ENCODE peak calls at places on chromosomes 13 and 19, in five cellular contexts. One of them, this sample, is unnamed.
A peak's percentile ranks its signal among the peaks of the same experiment; 100 is the strongest.

GRCh38 chr19:35115538-35115951 is at the start of gene FXYD3:
- DNase-seq in left ventricle myocardium inferior: no peak
- DNase-seq in pancreas: no peak
- DNase-seq in neural progenitor cell: no peak
- DNase-seq in transverse colon: peak; percentile 86
- DNase-seq in this sample: peak; percentile 72

GRCh38 chr19:48770223-48770622 is 14.9 kb downstream of the FGF21 start:
- DNase-seq in left ventricle myocardium inferior: no peak
- DNase-seq in pancreas: no peak
- DNase-seq in neural progenitor cell: no peak
- DNase-seq in transverse colon: no peak
- DNase-seq in this sample: no peak

GRCh38 chr19:14085309-14085995 is at the start of gene C19orf67:
- DNase-seq in left ventricle myocardium inferior: no peak
- DNase-seq in pancreas: no peak
- DNase-seq in neural progenitor cell: peak; percentile 36
- DNase-seq in transverse colon: no peak
- DNase-seq in this sample: no peak

GRCh38 chr19:3401004-3401768 is 34.8 kb downstream of the NFIC start:
- DNase-seq in left ventricle myocardium inferior: no peak
- DNase-seq in pancreas: no peak
- DNase-seq in neural progenitor cell: no peak
- DNase-seq in transverse colon: no peak
- DNase-seq in this sample: peak; percentile 22

GRCh38 chr13:44758595-44759221 is 182.6 kb upstream of the TSC22D1 start:
- DNase-seq in left ventricle myocardium inferior: no peak
- DNase-seq in pancreas: no peak
- DNase-seq in neural progenitor cell: no peak
- DNase-seq in transverse colon: peak; percentile 20
- DNase-seq in this sample: peak; percentile 53

GRCh38 chr13:95137096-95137495 is 164.2 kb downstream of the ABCC4 start:
- DNase-seq in left ventricle myocardium inferior: no peak
- DNase-seq in pancreas: no peak
- DNase-seq in neural progenitor cell: no peak
- DNase-seq in transverse colon: no peak
- DNase-seq in this sample: no peak

GRCh38 chr13:29935309-29935981 is 85.0 kb upstream of the UBL3 start:
- DNase-seq in left ventricle myocardium inferior: no peak
- DNase-seq in pancreas: no peak
- DNase-seq in neural progenitor cell: no peak
- DNase-seq in transverse colon: peak; percentile 51
- DNase-seq in this sample: peak; percentile 63

GRCh38 chr13:76936736-76937135 is 11.6 kb upstream of the ACOD1 start:
- DNase-seq in left ventricle myocardium inferior: no peak
- DNase-seq in pancreas: no peak
- DNase-seq in neural progenitor cell: no peak
- DNase-seq in transverse colon: no peak
- DNase-seq in this sample: no peak

GRCh38 chr13:50225188-50226155 is 210.2 kb downstream of the KCNRG start:
- DNase-seq in left ventricle myocardium inferior: no peak
- DNase-seq in pancreas: no peak
- DNase-seq in neural progenitor cell: peak; percentile 32
- DNase-seq in transverse colon: no peak
- DNase-seq in this sample: no peak

GRCh38 chr19:41746593-41747227 is 8.6 kb upstream of the CEACAM6 start:
- DNase-seq in left ventricle myocardium inferior: no peak
- DNase-seq in pancreas: peak; percentile 62
- DNase-seq in neural progenitor cell: peak; percentile 31
- DNase-seq in transverse colon: peak; percentile 78
- DNase-seq in this sample: peak; percentile 81

GRCh38 chr13:110872034-110872767 is 42.7 kb downstream of the ANKRD10 start:
- DNase-seq in left ventricle myocardium inferior: no peak
- DNase-seq in pancreas: no peak
- DNase-seq in neural progenitor cell: no peak
- DNase-seq in transverse colon: no peak
- DNase-seq in this sample: no peak

GRCh38 chr13:80814541-80814940 is 473.6 kb upstream of the SPRY2 start:
- DNase-seq in left ventricle myocardium inferior: no peak
- DNase-seq in pancreas: no peak
- DNase-seq in neural progenitor cell: no peak
- DNase-seq in transverse colon: no peak
- DNase-seq in this sample: no peak

GRCh38 chr13:24076636-24077035 is 83.9 kb upstream of the SPATA13 start:
- DNase-seq in left ventricle myocardium inferior: no peak
- DNase-seq in pancreas: no peak
- DNase-seq in neural progenitor cell: no peak
- DNase-seq in transverse colon: no peak
- DNase-seq in this sample: no peak

GRCh38 chr13:46143239-46143701 is 38.4 kb upstream of the CPB2 start:
- DNase-seq in left ventricle myocardium inferior: no peak
- DNase-seq in pancreas: no peak
- DNase-seq in neural progenitor cell: no peak
- DNase-seq in transverse colon: no peak
- DNase-seq in this sample: peak; percentile 7

GRCh38 chr19:1130801-1131717 is 27.3 kb downstream of the GPX4 start:
- DNase-seq in left ventricle myocardium inferior: no peak
- DNase-seq in pancreas: no peak
- DNase-seq in neural progenitor cell: no peak
- DNase-seq in transverse colon: peak; percentile 70
- DNase-seq in this sample: peak; percentile 51

GRCh38 chr19:4208385-4209094 is 20.8 kb upstream of the EBI3 start:
- DNase-seq in left ventricle myocardium inferior: no peak
- DNase-seq in pancreas: no peak
- DNase-seq in neural progenitor cell: peak; percentile 54
- DNase-seq in transverse colon: peak; percentile 40
- DNase-seq in this sample: peak; percentile 71

GRCh38 chr13:40026741-40027140 is 371.3 kb downstream of the COG6 start:
- DNase-seq in left ventricle myocardium inferior: no peak
- DNase-seq in pancreas: no peak
- DNase-seq in neural progenitor cell: no peak
- DNase-seq in transverse colon: no peak
- DNase-seq in this sample: no peak

GRCh38 chr13:41356788-41357187 is 45.7 kb downstream of the NAA16 start:
- DNase-seq in left ventricle myocardium inferior: no peak
- DNase-seq in pancreas: no peak
- DNase-seq in neural progenitor cell: no peak
- DNase-seq in transverse colon: no peak
- DNase-seq in this sample: no peak

GRCh38 chr13:33277351-33277750 is 8.2 kb downstream of the STARD13 start:
- DNase-seq in left ventricle myocardium inferior: no peak
- DNase-seq in pancreas: no peak
- DNase-seq in neural progenitor cell: no peak
- DNase-seq in transverse colon: no peak
- DNase-seq in this sample: no peak

GRCh38 chr13:113545455-113545930 is 39.1 kb upstream of the TFDP1 start:
- DNase-seq in left ventricle myocardium inferior: peak; percentile 24
- DNase-seq in pancreas: no peak
- DNase-seq in neural progenitor cell: no peak
- DNase-seq in transverse colon: peak; percentile 8
- DNase-seq in this sample: no peak

GRCh38 chr13:23652909-23653726 is 82.9 kb downstream of the TNFRSF19 start:
- DNase-seq in left ventricle myocardium inferior: no peak
- DNase-seq in pancreas: no peak
- DNase-seq in neural progenitor cell: no peak
- DNase-seq in transverse colon: no peak
- DNase-seq in this sample: no peak

GRCh38 chr13:42266464-42266863 is 5.5 kb upstream of the AKAP11 start:
- DNase-seq in left ventricle myocardium inferior: no peak
- DNase-seq in pancreas: no peak
- DNase-seq in neural progenitor cell: no peak
- DNase-seq in transverse colon: no peak
- DNase-seq in this sample: no peak

GRCh38 chr19:30228726-30229523 is 143.3 kb upstream of the ZNF536 start:
- DNase-seq in left ventricle myocardium inferior: no peak
- DNase-seq in pancreas: no peak
- DNase-seq in neural progenitor cell: peak; percentile 65
- DNase-seq in transverse colon: no peak
- DNase-seq in this sample: no peak

GRCh38 chr13:70544706-70545105 is 436.5 kb upstream of the KLHL1 start:
- DNase-seq in left ventricle myocardium inferior: no peak
- DNase-seq in pancreas: no peak
- DNase-seq in neural progenitor cell: no peak
- DNase-seq in transverse colon: no peak
- DNase-seq in this sample: no peak

GRCh38 chr19:11198175-11198534 is 810 bp upstream of the KANK2 start:
- DNase-seq in left ventricle myocardium inferior: no peak
- DNase-seq in pancreas: no peak
- DNase-seq in neural progenitor cell: no peak
- DNase-seq in transverse colon: no peak
- DNase-seq in this sample: no peak

GRCh38 chr13:23630349-23631093 is 60.3 kb downstream of the TNFRSF19 start:
- DNase-seq in left ventricle myocardium inferior: no peak
- DNase-seq in pancreas: no peak
- DNase-seq in neural progenitor cell: peak; percentile 61
- DNase-seq in transverse colon: no peak
- DNase-seq in this sample: no peak

GRCh38 chr19:56377105-56377924 is 16.0 kb downstream of the ZNF582 start:
- DNase-seq in left ventricle myocardium inferior: no peak
- DNase-seq in pancreas: no peak
- DNase-seq in neural progenitor cell: no peak
- DNase-seq in transverse colon: no peak
- DNase-seq in this sample: no peak
- H3K36me3 ChIP-seq in left ventricle myocardium inferior: peaks cover 78% of the 10 kb centered on the region
- H3K36me3 ChIP-seq in pancreas: peaks cover 21% of the 10 kb centered on the region
- H3K36me3 ChIP-seq in neural progenitor cell: peaks cover 37% of the 10 kb centered on the region
- H3K36me3 ChIP-seq in transverse colon: no peaks in the 10 kb centered on the region
- H3K36me3 ChIP-seq in this sample: no peaks in the 10 kb centered on the region

GRCh38 chr19:50174100-50174793 is 11.2 kb upstream of the IZUMO2 start:
- DNase-seq in left ventricle myocardium inferior: no peak
- DNase-seq in pancreas: no peak
- DNase-seq in neural progenitor cell: no peak
- DNase-seq in transverse colon: no peak
- DNase-seq in this sample: no peak

GRCh38 chr19:50181121-50181520 is 18.0 kb upstream of the IZUMO2 start:
- DNase-seq in left ventricle myocardium inferior: no peak
- DNase-seq in pancreas: no peak
- DNase-seq in neural progenitor cell: no peak
- DNase-seq in transverse colon: no peak
- DNase-seq in this sample: peak; percentile 78

GRCh38 chr19:50178859-50179537 is 15.9 kb upstream of the IZUMO2 start:
- DNase-seq in left ventricle myocardium inferior: no peak
- DNase-seq in pancreas: no peak
- DNase-seq in neural progenitor cell: no peak
- DNase-seq in transverse colon: no peak
- DNase-seq in this sample: peak; percentile 62

GRCh38 chr19:50175924-50176323 is 12.8 kb upstream of the IZUMO2 start:
- DNase-seq in left ventricle myocardium inferior: no peak
- DNase-seq in pancreas: no peak
- DNase-seq in neural progenitor cell: no peak
- DNase-seq in transverse colon: no peak
- DNase-seq in this sample: no peak

DNA sequence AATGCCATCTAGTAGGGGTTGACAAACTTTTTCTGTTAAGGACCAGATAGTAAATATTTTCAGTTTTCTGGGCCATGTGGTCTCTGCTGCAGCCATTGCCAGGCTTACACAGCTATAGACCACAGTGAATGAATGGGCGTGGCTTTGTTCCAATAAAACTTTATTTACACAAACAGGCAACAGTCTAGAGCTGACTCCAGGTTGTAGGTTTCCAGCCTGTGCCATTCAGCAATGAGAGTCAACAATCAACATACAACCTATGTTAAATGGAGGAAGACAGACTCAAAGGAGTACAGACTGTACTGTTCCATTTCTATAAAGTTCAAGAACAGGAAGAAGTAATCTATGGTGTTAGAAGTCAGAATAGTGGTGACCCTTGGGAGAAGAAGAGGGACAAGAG is 15.2 kb upstream of the IZUMO2 start:
- DNase-seq in left ventricle myocardium inferior: no peak
- DNase-seq in pancreas: no peak
- DNase-seq in neural progenitor cell: no peak
- DNase-seq in transverse colon: peak; percentile 37
- DNase-seq in this sample: peak; percentile 62
- H3K9me3 ChIP-seq in left ventricle myocardium inferior: no peaks in the 10 kb centered on the region
- H3K9me3 ChIP-seq in pancreas: no peaks in the 10 kb centered on the region
- H3K9me3 ChIP-seq in neural progenitor cell: no peaks in the 10 kb centered on the region
- H3K9me3 ChIP-seq in transverse colon: no peaks in the 10 kb centered on the region
- H3K9me3 ChIP-seq in this sample: no peaks in the 10 kb centered on the region

DNA sequence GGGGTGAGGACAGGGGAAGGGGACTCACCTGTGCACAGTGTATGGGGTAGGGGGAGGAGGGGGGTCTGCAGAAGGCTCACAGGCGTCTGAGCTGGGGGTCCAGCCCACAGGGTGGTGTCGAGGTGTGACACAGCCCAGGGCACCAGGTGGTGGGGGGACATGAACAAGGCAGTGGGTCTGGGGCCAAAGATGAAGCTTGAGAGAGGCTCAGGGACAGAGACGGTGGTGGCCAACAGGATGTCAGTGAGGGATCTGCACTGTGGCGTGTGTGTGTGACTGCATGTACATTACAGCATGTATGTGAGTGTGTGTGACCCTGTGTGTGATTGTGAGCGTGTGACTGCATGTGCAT is 1.7 kb downstream of the ADAMTS10 start:
- DNase-seq in left ventricle myocardium inferior: no peak
- DNase-seq in pancreas: no peak
- DNase-seq in neural progenitor cell: no peak
- DNase-seq in transverse colon: no peak
- DNase-seq in this sample: no peak
- H3K4me3 ChIP-seq in left ventricle myocardium inferior: peak overlapping the region; percentile 72
- H3K4me3 ChIP-seq in pancreas: no peak overlapping the region
- H3K4me3 ChIP-seq in neural progenitor cell: peak overlapping the region; percentile 76
- H3K4me3 ChIP-seq in transverse colon: no peak overlapping the region
- H3K4me3 ChIP-seq in this sample: no peak overlapping the region

GRCh38 chr19:19655641-19656343 is 7.7 kb downstream of the ATP13A1 start:
- DNase-seq in left ventricle myocardium inferior: no peak
- DNase-seq in pancreas: no peak
- DNase-seq in neural progenitor cell: no peak
- DNase-seq in transverse colon: no peak
- DNase-seq in this sample: no peak

GRCh38 chr19:19659646-19660245 is 3.7 kb downstream of the ATP13A1 start:
- DNase-seq in left ventricle myocardium inferior: no peak
- DNase-seq in pancreas: no peak
- DNase-seq in neural progenitor cell: no peak
- DNase-seq in transverse colon: no peak
- DNase-seq in this sample: no peak

GRCh38 chr19:19655051-19655594 is 8.4 kb downstream of the ATP13A1 start:
- DNase-seq in left ventricle myocardium inferior: no peak
- DNase-seq in pancreas: no peak
- DNase-seq in neural progenitor cell: no peak
- DNase-seq in transverse colon: no peak
- DNase-seq in this sample: no peak

GRCh38 chr19:19656451-19657396 is 6.8 kb downstream of the ATP13A1 start:
- DNase-seq in left ventricle myocardium inferior: no peak
- DNase-seq in pancreas: no peak
- DNase-seq in neural progenitor cell: no peak
- DNase-seq in transverse colon: no peak
- DNase-seq in this sample: no peak

GRCh38 chr19:19657397-19657783 is 6.1 kb downstream of the ATP13A1 start:
- DNase-seq in left ventricle myocardium inferior: no peak
- DNase-seq in pancreas: no peak
- DNase-seq in neural progenitor cell: no peak
- DNase-seq in transverse colon: no peak
- DNase-seq in this sample: no peak
- H3K36me3 ChIP-seq in left ventricle myocardium inferior: peaks cover 75% of the 10 kb centered on the region
- H3K36me3 ChIP-seq in pancreas: peaks cover 49% of the 10 kb centered on the region
- H3K36me3 ChIP-seq in neural progenitor cell: no peaks in the 10 kb centered on the region
- H3K36me3 ChIP-seq in transverse colon: peaks cover 6% of the 10 kb centered on the region
- H3K36me3 ChIP-seq in this sample: peaks cover 25% of the 10 kb centered on the region

GRCh38 chr19:31448221-31448657 is 99.0 kb upstream of the TSHZ3 start:
- DNase-seq in left ventricle myocardium inferior: peak; percentile 82
- DNase-seq in pancreas: no peak
- DNase-seq in neural progenitor cell: no peak
- DNase-seq in transverse colon: peak; percentile 29
- DNase-seq in this sample: peak; percentile 1
- H3K9me3 ChIP-seq in left ventricle myocardium inferior: peaks cover 15% of the 10 kb centered on the region
- H3K9me3 ChIP-seq in pancreas: no peaks in the 10 kb centered on the region
- H3K9me3 ChIP-seq in neural progenitor cell: no peaks in the 10 kb centered on the region
- H3K9me3 ChIP-seq in transverse colon: no peaks in the 10 kb centered on the region
- H3K9me3 ChIP-seq in this sample: no peaks in the 10 kb centered on the region

GRCh38 chr19:47601180-47601904 is 7.6 kb upstream of the BICRA start:
- DNase-seq in left ventricle myocardium inferior: no peak
- DNase-seq in pancreas: no peak
- DNase-seq in neural progenitor cell: no peak
- DNase-seq in transverse colon: peak; percentile 84
- DNase-seq in this sample: peak; percentile 96
- H3K4me3 ChIP-seq in left ventricle myocardium inferior: peak overlapping the region; percentile 69
- H3K4me3 ChIP-seq in pancreas: peak overlapping the region; percentile 31
- H3K4me3 ChIP-seq in neural progenitor cell: peak overlapping the region; percentile 62
- H3K4me3 ChIP-seq in transverse colon: peak overlapping the region; percentile 27
- H3K4me3 ChIP-seq in this sample: peak overlapping the region; percentile 57